ENCODE peak calls at places on chromosomes 1 and 21, in nine cellular contexts. A is MCF 10A; H is EL; M is NAMALWA; Z is nucleus accumbens; L is cerebellar nuclear complex; O is anterior cingulate cortex; X is iris pigment epithelial cell; E is stimulated activated CD4-positive, alpha-beta T cell treated with anti-CD3 and anti-CD28 coated beads, Interleukin-4, amount 100 ng/mL, for 1 hour. V is an unnamed sample.

GRCh38 chr1:159939603-159940002 is 5.8 kb downstream of the IGSF9 start:
- DNase-seq in H (no peak), A (no peak), Z (no peak), O (no peak), L (no peak), E (no peak), M (no peak), X (no peak), V (no peak)

GRCh38 chr1:9805006-9805526 is 18.7 kb downstream of the CLSTN1 start:
- DNase-seq in O (no peak), M (no peak), A (no peak), L (no peak), H (no peak), E (no peak), X (no peak), Z (no peak), V (no peak)

GRCh38 chr1:96845464-96845863 is 123.9 kb downstream of the PTBP2 start:
- DNase-seq in H (peak; percentile 25), E (peak; percentile 4), L (no peak), M (peak; percentile 53), A (peak; percentile 35), Z (no peak), X (peak; percentile 18), O (no peak), V (no peak)

GRCh38 chr1:160626560-160627342 is 20.1 kb downstream of the SLAMF1 start:
- DNase-seq in H (no peak), E (no peak), O (no peak), X (no peak), M (no peak), L (no peak), A (no peak), Z (no peak), V (no peak)

GRCh38 chr1:220810179-220810653 is 23.5 kb downstream of the MTARC1 start:
- DNase-seq in X (peak; percentile 76), O (peak; percentile 46), H (peak; percentile 77), A (peak; percentile 91), E (peak; percentile 71), Z (no peak), L (no peak), M (peak; percentile 83), V (peak; percentile 79)

GRCh38 chr1:111332190-111332589 is 41.5 kb downstream of the CHIA start:
- DNase-seq in O (no peak), Z (no peak), M (no peak), L (no peak), A (no peak), E (no peak), H (no peak), X (no peak), V (no peak)

GRCh38 chr1:236997882-236998281 is 6.4 kb downstream of the MT1HL1 start:
- DNase-seq in Z (no peak), A (no peak), O (no peak), X (no peak), M (no peak), H (no peak), E (no peak), L (peak; percentile 11), V (peak; percentile 63)

GRCh38 chr1:23627065-23627464 is 64.5 kb upstream of the RPL11 start:
- DNase-seq in L (no peak), H (no peak), Z (no peak), X (no peak), M (no peak), O (no peak), E (no peak), A (no peak), V (no peak)

GRCh38 chr1:85342177-85342576 is 65.7 kb upstream of the BCL10 start:
- DNase-seq in A (no peak), M (no peak), H (peak; percentile 63), E (no peak), X (peak; percentile 70), L (no peak), Z (no peak), O (no peak), V (no peak)

GRCh38 chr1:205667909-205668643 is 12.2 kb downstream of the SLC45A3 start:
- DNase-seq in L (no peak), E (no peak), A (no peak), M (no peak), X (no peak), H (no peak), O (peak; percentile 22), Z (no peak), V (no peak)

GRCh38 chr1:2546515-2547209 is 9.5 kb upstream of the TNFRSF14 start:
- DNase-seq in O (peak; percentile 59), L (no peak), H (peak; percentile 89), E (peak; percentile 79), M (peak; percentile 92), X (peak; percentile 63), Z (no peak), A (peak; percentile 95), V (peak; percentile 86)

GRCh38 chr1:217907504-217907903 is 276.4 kb downstream of the SPATA17 start:
- DNase-seq in X (peak; percentile 25), L (no peak), A (peak; percentile 98), H (peak; percentile 49), Z (no peak), E (no peak), M (no peak), O (no peak), V (no peak)

GRCh38 chr1:52506920-52507546 is 45.9 kb downstream of the TUT4 start:
- DNase-seq in X (no peak), M (no peak), A (no peak), O (no peak), E (no peak), Z (no peak), L (no peak), H (no peak), V (no peak)

GRCh38 chr1:165053273-165053835 is 303.2 kb downstream of the LMX1A start:
- DNase-seq in Z (no peak), L (no peak), M (no peak), A (peak; percentile 13), E (no peak), X (no peak), O (no peak), H (no peak), V (no peak)

GRCh38 chr1:15948091-15948591 is 27.8 kb downstream of the ZBTB17 start:
- DNase-seq in H (no peak), X (no peak), L (no peak), A (no peak), E (no peak), O (no peak), M (no peak), Z (no peak), V (no peak)

GRCh38 chr21:44778499-44778911 is 23.1 kb downstream of the UBE2G2 start:
- DNase-seq in Z (no peak), L (no peak), H (no peak), M (no peak), A (no peak), E (no peak), O (no peak), X (no peak), V (no peak)

GRCh38 chr1:212244441-212244840 is 40.8 kb upstream of the PPP2R5A start:
- DNase-seq in X (no peak), O (no peak), H (no peak), A (no peak), M (no peak), E (no peak), Z (no peak), L (no peak), V (no peak)

GRCh38 chr1:14672030-14672429 is 73.5 kb downstream of the KAZN start:
- DNase-seq in X (no peak), E (no peak), A (no peak), Z (no peak), M (peak; percentile 88), L (no peak), H (no peak), O (no peak), V (no peak)

GRCh38 chr1:229753764-229754553 is 127.9 kb downstream of the URB2 start:
- DNase-seq in O (no peak), X (no peak), A (no peak), M (no peak), E (no peak), Z (no peak), L (no peak), H (no peak), V (no peak)

GRCh38 chr1:7046314-7046713 is 261.1 kb downstream of the CAMTA1 start:
- DNase-seq in L (no peak), A (peak; percentile 55), X (peak; percentile 69), H (peak; percentile 73), O (peak; percentile 13), E (no peak), M (no peak), Z (no peak), V (peak; percentile 29)

GRCh38 chr1:111199881-111200801 is at the start of gene DENND2D:
- DNase-seq in H (no peak), Z (no peak), X (no peak), M (no peak), E (peak; percentile 62), L (no peak), A (peak; percentile 55), O (peak; percentile 19), V (peak; percentile 43)

GRCh38 chr1:179099891-179100290 is 18.0 kb downstream of the TOR3A start:
- DNase-seq in L (no peak), A (no peak), E (no peak), Z (no peak), H (no peak), M (no peak), O (no peak), X (no peak), V (no peak)

GRCh38 chr21:36803051-36803709 is 104.3 kb downstream of the SIM2 start:
- DNase-seq in Z (peak; percentile 9), X (no peak), M (no peak), A (no peak), L (peak; percentile 32), E (no peak), H (no peak), O (peak; percentile 32), V (no peak)

GRCh38 chr1:69787151-69787550 is 219.4 kb downstream of the LRRC7 start:
- DNase-seq in E (no peak), A (no peak), H (no peak), L (no peak), O (no peak), Z (no peak), X (no peak), M (peak; percentile 22), V (no peak)

GRCh38 chr1:89523597-89524368 is 846 bp upstream of the LRRC8B start:
- DNase-seq in H (peak; percentile 40), A (peak; percentile 27), X (peak; percentile 39), E (peak; percentile 66), M (peak; percentile 83), L (no peak), O (no peak), Z (no peak), V (no peak)

GRCh38 chr1:180586671-180587155 is 27.9 kb downstream of the OVAAL start:
- DNase-seq in Z (no peak), H (peak; percentile 81), L (no peak), A (peak; percentile 93), X (peak; percentile 85), M (no peak), E (no peak), O (no peak), V (no peak)

GRCh38 chr1:32828341-32828740 is 10.9 kb downstream of the S100PBP start:
- DNase-seq in A (no peak), L (peak; percentile 8), M (peak; percentile 49), E (no peak), Z (no peak), O (no peak), X (peak; percentile 11), H (no peak), V (no peak)

GRCh38 chr1:7393141-7393540 is 378.0 kb upstream of the VAMP3 start:
- DNase-seq in Z (no peak), X (no peak), E (no peak), L (no peak), M (no peak), H (peak; percentile 18), O (no peak), A (no peak), V (no peak)

GRCh38 chr1:85550784-85551516 is 29.6 kb upstream of the CCN1 start:
- DNase-seq in M (no peak), A (no peak), L (no peak), E (no peak), Z (no peak), X (peak; percentile 87), H (peak; percentile 76), O (no peak), V (no peak)

GRCh38 chr1:162222019-162222418 is 152.5 kb downstream of the NOS1AP start:
- DNase-seq in A (no peak), E (no peak), M (no peak), L (no peak), O (no peak), H (no peak), X (no peak), Z (no peak), V (no peak)

GRCh38 chr1:16718908-16719533 is 21.3 kb upstream of the RNU1-4 start:
- DNase-seq in X (no peak), Z (no peak), M (no peak), L (no peak), H (peak; percentile 6), A (no peak), O (no peak), E (no peak), V (no peak)